ENCODE peak calls at places on chromosomes 11 and 22, in six cellular contexts. One of them, this sample, is unnamed.

GRCh38 chr22:27857441-27857840 is 55.9 kb upstream of the MN1 start:
- DNase-seq in endothelial cell: no peak
- DNase-seq in thoracic aorta: no peak
- DNase-seq in bronchial epithelial cell: no peak
- DNase-seq in MM.1S: no peak
- DNase-seq in cardiac muscle cell: no peak
- DNase-seq in this sample: no peak

GRCh38 chr22:40312050-40312449 is 34.2 kb upstream of the ADSL start:
- DNase-seq in bronchial epithelial cell: no peak
- DNase-seq in thoracic aorta: no peak
- DNase-seq in cardiac muscle cell: no peak
- DNase-seq in endothelial cell: no peak
- DNase-seq in MM.1S: no peak
- DNase-seq in this sample: no peak

GRCh38 chr22:46748948-46749681 is 11.1 kb upstream of the CERK start:
- DNase-seq in cardiac muscle cell: peak
- DNase-seq in thoracic aorta: no peak
- DNase-seq in MM.1S: no peak
- DNase-seq in bronchial epithelial cell: peak
- DNase-seq in endothelial cell: peak
- DNase-seq in this sample: no peak

GRCh38 chr11:101870510-101870909 is 44.3 kb upstream of the CEP126 start:
- DNase-seq in MM.1S: no peak
- DNase-seq in thoracic aorta: no peak
- DNase-seq in bronchial epithelial cell: peak
- DNase-seq in cardiac muscle cell: peak
- DNase-seq in endothelial cell: no peak
- DNase-seq in this sample: no peak

GRCh38 chr11:107928767-107929507 is 689 bp downstream of the RAB39A start:
- DNase-seq in cardiac muscle cell: no peak
- DNase-seq in MM.1S: no peak
- DNase-seq in endothelial cell: peak
- DNase-seq in thoracic aorta: no peak
- DNase-seq in bronchial epithelial cell: no peak
- DNase-seq in this sample: peak

GRCh38 chr22:44312766-44313165 is at the start of gene SHISAL1:
- DNase-seq in MM.1S: no peak
- DNase-seq in bronchial epithelial cell: no peak
- DNase-seq in cardiac muscle cell: peak
- DNase-seq in endothelial cell: no peak
- DNase-seq in thoracic aorta: no peak
- DNase-seq in this sample: no peak

GRCh38 chr22:41184679-41185078 is 20.4 kb upstream of the L3MBTL2 start:
- DNase-seq in bronchial epithelial cell: no peak
- DNase-seq in cardiac muscle cell: no peak
- DNase-seq in MM.1S: no peak
- DNase-seq in endothelial cell: no peak
- DNase-seq in thoracic aorta: no peak
- DNase-seq in this sample: no peak

GRCh38 chr22:45304971-45305370 is 4.8 kb upstream of the FAM118A start:
- DNase-seq in bronchial epithelial cell: peak
- DNase-seq in MM.1S: no peak
- DNase-seq in cardiac muscle cell: no peak
- DNase-seq in thoracic aorta: no peak
- DNase-seq in endothelial cell: no peak
- DNase-seq in this sample: no peak

GRCh38 chr22:37492428-37493344 is 6.5 kb upstream of the MFNG start:
- DNase-seq in endothelial cell: peak
- DNase-seq in bronchial epithelial cell: peak
- DNase-seq in thoracic aorta: no peak
- DNase-seq in MM.1S: peak
- DNase-seq in cardiac muscle cell: peak
- DNase-seq in this sample: no peak

GRCh38 chr22:27531782-27532530 is 269.6 kb downstream of the MN1 start:
- DNase-seq in endothelial cell: no peak
- DNase-seq in cardiac muscle cell: peak
- DNase-seq in MM.1S: no peak
- DNase-seq in bronchial epithelial cell: peak
- DNase-seq in thoracic aorta: no peak
- DNase-seq in this sample: no peak

GRCh38 chr11:63549411-63549810 is 12.8 kb downstream of the PLAAT4 start:
- DNase-seq in thoracic aorta: no peak
- DNase-seq in endothelial cell: no peak
- DNase-seq in bronchial epithelial cell: no peak
- DNase-seq in cardiac muscle cell: no peak
- DNase-seq in MM.1S: no peak
- DNase-seq in this sample: no peak

GRCh38 chr22:16963189-16963945 is 44.7 kb downstream of the GAB4 start:
- DNase-seq in endothelial cell: no peak
- DNase-seq in cardiac muscle cell: no peak
- DNase-seq in MM.1S: no peak
- DNase-seq in bronchial epithelial cell: no peak
- DNase-seq in thoracic aorta: no peak
- DNase-seq in this sample: no peak

GRCh38 chr11:78539566-78539965 is 35.1 kb downstream of the NARS2 start:
- DNase-seq in MM.1S: no peak
- DNase-seq in cardiac muscle cell: peak
- DNase-seq in endothelial cell: no peak
- DNase-seq in thoracic aorta: no peak
- DNase-seq in bronchial epithelial cell: no peak
- DNase-seq in this sample: no peak

GRCh38 chr22:49996192-49996531 is 16.4 kb downstream of the IL17REL start:
- DNase-seq in cardiac muscle cell: no peak
- DNase-seq in endothelial cell: no peak
- DNase-seq in MM.1S: no peak
- DNase-seq in thoracic aorta: no peak
- DNase-seq in bronchial epithelial cell: no peak
- DNase-seq in this sample: no peak

GRCh38 chr11:2742611-2743426 is 43.0 kb upstream of the KCNQ1OT1 start:
- DNase-seq in cardiac muscle cell: no peak
- DNase-seq in MM.1S: no peak
- DNase-seq in thoracic aorta: no peak
- DNase-seq in bronchial epithelial cell: no peak
- DNase-seq in endothelial cell: no peak
- DNase-seq in this sample: no peak

GRCh38 chr11:90532125-90532524 is 309.3 kb upstream of the CHORDC1 start:
- DNase-seq in cardiac muscle cell: no peak
- DNase-seq in thoracic aorta: no peak
- DNase-seq in MM.1S: no peak
- DNase-seq in bronchial epithelial cell: no peak
- DNase-seq in endothelial cell: no peak
- DNase-seq in this sample: no peak

GRCh38 chr22:35642305-35642741 is 5.9 kb upstream of the APOL6 start:
- DNase-seq in bronchial epithelial cell: no peak
- DNase-seq in MM.1S: no peak
- DNase-seq in cardiac muscle cell: peak
- DNase-seq in endothelial cell: no peak
- DNase-seq in thoracic aorta: no peak
- DNase-seq in this sample: no peak

GRCh38 chr22:44337658-44338004 is 24.9 kb upstream of the SHISAL1 start:
- DNase-seq in MM.1S: no peak
- DNase-seq in thoracic aorta: peak
- DNase-seq in endothelial cell: no peak
- DNase-seq in cardiac muscle cell: peak
- DNase-seq in bronchial epithelial cell: peak
- DNase-seq in this sample: no peak

GRCh38 chr11:19561011-19561410 is 151.6 kb upstream of the NAV2 start:
- DNase-seq in thoracic aorta: no peak
- DNase-seq in bronchial epithelial cell: no peak
- DNase-seq in endothelial cell: no peak
- DNase-seq in MM.1S: no peak
- DNase-seq in cardiac muscle cell: peak
- DNase-seq in this sample: no peak

GRCh38 chr11:60926500-60926899 is 2.2 kb downstream of the TMEM132A start:
- DNase-seq in endothelial cell: no peak
- DNase-seq in thoracic aorta: no peak
- DNase-seq in bronchial epithelial cell: no peak
- DNase-seq in cardiac muscle cell: no peak
- DNase-seq in MM.1S: no peak
- DNase-seq in this sample: no peak

GRCh38 chr11:17744151-17744940 is 9.8 kb downstream of the KCNC1 start:
- DNase-seq in MM.1S: no peak
- DNase-seq in bronchial epithelial cell: no peak
- DNase-seq in endothelial cell: no peak
- DNase-seq in cardiac muscle cell: peak
- DNase-seq in thoracic aorta: no peak
- DNase-seq in this sample: no peak

GRCh38 chr11:17742019-17742418 is 7.4 kb downstream of the KCNC1 start:
- DNase-seq in MM.1S: no peak
- DNase-seq in thoracic aorta: no peak
- DNase-seq in endothelial cell: no peak
- DNase-seq in bronchial epithelial cell: no peak
- DNase-seq in cardiac muscle cell: no peak
- DNase-seq in this sample: no peak

GRCh38 chr11:17743808-17744119 is 9.2 kb downstream of the KCNC1 start:
- DNase-seq in bronchial epithelial cell: peak
- DNase-seq in endothelial cell: no peak
- DNase-seq in cardiac muscle cell: peak
- DNase-seq in thoracic aorta: no peak
- DNase-seq in MM.1S: no peak
- DNase-seq in this sample: no peak

GRCh38 chr11:17741487-17741886 is 6.9 kb downstream of the KCNC1 start:
- DNase-seq in thoracic aorta: no peak
- DNase-seq in cardiac muscle cell: no peak
- DNase-seq in MM.1S: no peak
- DNase-seq in endothelial cell: no peak
- DNase-seq in bronchial epithelial cell: no peak
- DNase-seq in this sample: no peak

GRCh38 chr11:17743026-17743807 is 8.6 kb downstream of the KCNC1 start:
- DNase-seq in MM.1S: no peak
- DNase-seq in endothelial cell: no peak
- DNase-seq in bronchial epithelial cell: no peak
- DNase-seq in thoracic aorta: no peak
- DNase-seq in cardiac muscle cell: no peak
- DNase-seq in this sample: no peak
- TF ChIP-seq CTCF in MM.1S: no peak
- TF ChIP-seq CTCF in endothelial cell: no peak
- TF ChIP-seq CTCF in bronchial epithelial cell: no peak
- TF ChIP-seq CTCF in thoracic aorta: no peak
- TF ChIP-seq CTCF in cardiac muscle cell: no peak
- TF ChIP-seq CTCF in this sample: no peak

GRCh38 chr22:42399315-42400271 is 32.6 kb downstream of the NFAM1 start:
- DNase-seq in thoracic aorta: no peak
- DNase-seq in bronchial epithelial cell: no peak
- DNase-seq in cardiac muscle cell: peak
- DNase-seq in endothelial cell: no peak
- DNase-seq in MM.1S: peak
- DNase-seq in this sample: no peak

GRCh38 chr22:42400811-42401547 is 31.2 kb downstream of the NFAM1 start:
- DNase-seq in cardiac muscle cell: no peak
- DNase-seq in endothelial cell: no peak
- DNase-seq in bronchial epithelial cell: no peak
- DNase-seq in MM.1S: no peak
- DNase-seq in thoracic aorta: no peak
- DNase-seq in this sample: no peak

GRCh38 chr22:42401562-42402334 is 30.5 kb downstream of the NFAM1 start:
- DNase-seq in bronchial epithelial cell: peak
- DNase-seq in cardiac muscle cell: no peak
- DNase-seq in endothelial cell: no peak
- DNase-seq in thoracic aorta: no peak
- DNase-seq in MM.1S: no peak
- DNase-seq in this sample: no peak

GRCh38 chr22:42397332-42398246 is 34.6 kb downstream of the NFAM1 start:
- DNase-seq in MM.1S: no peak
- DNase-seq in bronchial epithelial cell: no peak
- DNase-seq in cardiac muscle cell: no peak
- DNase-seq in endothelial cell: no peak
- DNase-seq in thoracic aorta: no peak
- DNase-seq in this sample: no peak

GRCh38 chr22:42396621-42397331 is 35.4 kb downstream of the NFAM1 start:
- DNase-seq in thoracic aorta: no peak
- DNase-seq in bronchial epithelial cell: peak
- DNase-seq in MM.1S: peak
- DNase-seq in endothelial cell: no peak
- DNase-seq in cardiac muscle cell: no peak
- DNase-seq in this sample: no peak
- TF ChIP-seq CTCF in thoracic aorta: no peak
- TF ChIP-seq CTCF in bronchial epithelial cell: peak
- TF ChIP-seq CTCF in MM.1S: peak
- TF ChIP-seq CTCF in endothelial cell: no peak
- TF ChIP-seq CTCF in cardiac muscle cell: no peak
- TF ChIP-seq CTCF in this sample: no peak

DNA sequence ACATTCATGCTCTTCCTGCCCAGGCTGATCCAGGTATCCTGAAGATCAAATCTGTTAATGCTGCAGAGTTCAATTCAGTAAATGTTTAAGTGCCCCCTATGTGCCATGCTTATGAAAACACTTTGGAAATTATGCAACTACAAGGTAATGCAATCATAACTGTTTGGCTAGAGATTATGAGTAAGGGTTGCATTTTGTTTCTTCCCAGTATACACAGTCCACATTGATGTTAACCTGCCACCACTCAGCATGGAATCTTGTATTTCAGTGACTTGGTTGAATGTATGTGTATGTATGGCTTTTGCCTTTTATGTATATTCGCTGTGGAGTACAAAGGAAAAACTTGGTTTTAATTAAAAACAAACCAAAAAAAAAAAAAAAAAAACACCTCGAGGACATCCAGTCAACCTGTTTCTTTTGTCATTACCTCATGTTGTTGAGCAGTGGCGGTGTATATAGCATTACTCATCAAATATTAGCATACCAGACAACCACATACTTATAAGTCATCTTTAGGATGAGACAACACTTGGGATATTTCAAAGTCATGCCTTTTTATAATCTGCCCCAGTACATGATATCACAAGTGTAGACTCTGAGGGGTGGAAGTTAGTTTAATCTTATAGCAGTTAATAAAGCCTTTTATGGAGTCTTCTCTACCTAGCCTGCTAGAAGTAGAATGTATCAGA is 86.1 kb upstream of the HORMAD2 start:
- DNase-seq in endothelial cell: no peak
- DNase-seq in MM.1S: no peak
- DNase-seq in cardiac muscle cell: peak
- DNase-seq in thoracic aorta: no peak
- DNase-seq in bronchial epithelial cell: peak
- DNase-seq in this sample: no peak
- TF ChIP-seq CTCF in endothelial cell: no peak
- TF ChIP-seq CTCF in MM.1S: no peak
- TF ChIP-seq CTCF in cardiac muscle cell: no peak
- TF ChIP-seq CTCF in thoracic aorta: no peak
- TF ChIP-seq CTCF in bronchial epithelial cell: peak
- TF ChIP-seq CTCF in this sample: no peak

DNA sequence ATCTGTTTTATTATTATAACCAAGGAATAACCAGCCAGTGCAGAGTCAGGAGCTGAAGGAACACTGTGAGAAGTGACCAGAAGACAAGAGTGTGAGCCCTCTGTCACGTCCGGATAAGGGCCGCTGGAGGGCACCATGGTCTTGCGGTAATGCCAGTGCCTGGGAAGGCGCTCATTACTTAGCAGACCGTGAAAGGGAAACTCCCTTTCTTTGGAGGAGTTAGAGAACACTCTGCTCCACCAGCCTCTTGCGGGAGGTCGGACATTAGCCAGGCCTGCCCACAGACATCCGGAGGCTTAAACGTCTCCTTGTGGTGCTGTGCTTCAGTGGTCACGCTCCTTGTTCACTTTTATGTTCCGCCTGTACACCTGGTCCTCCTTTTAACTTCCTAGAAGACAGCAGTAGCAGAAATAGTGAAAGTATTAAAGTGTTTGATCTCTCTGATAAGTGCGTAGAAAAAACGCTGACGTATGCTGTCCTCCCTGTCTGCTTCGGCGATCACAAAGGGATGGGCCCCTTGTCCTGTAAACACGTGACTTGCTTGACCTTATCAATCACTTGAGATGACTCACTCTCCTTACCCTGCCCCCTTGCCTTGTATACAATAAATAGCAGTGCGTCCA is 120.6 kb upstream of the LMO1 start:
- DNase-seq in bronchial epithelial cell: peak
- DNase-seq in thoracic aorta: no peak
- DNase-seq in endothelial cell: peak
- DNase-seq in cardiac muscle cell: peak
- DNase-seq in MM.1S: peak
- DNase-seq in this sample: no peak
- TF ChIP-seq CTCF in bronchial epithelial cell: peak
- TF ChIP-seq CTCF in thoracic aorta: no peak
- TF ChIP-seq CTCF in endothelial cell: no peak
- TF ChIP-seq CTCF in cardiac muscle cell: peak
- TF ChIP-seq CTCF in MM.1S: peak
- TF ChIP-seq CTCF in this sample: peak

This sample was measured in neural crest cell.